ENCODE peak calls at places on chromosomes 16 and 17, in seven cellular contexts. One of them, this sample, is unnamed.

GRCh38 chr17:11986939-11987329 is 10.3 kb downstream of the ZNF18 start:
- DNase-seq in HCT116: peak; percentile 32
- DNase-seq in HepG2: peak; percentile 37
- DNase-seq in GM12878: no peak
- DNase-seq in SK-N-SH: peak; percentile 41
- DNase-seq in K562: peak; percentile 41
- DNase-seq in H1: no peak
- DNase-seq in this sample: peak; percentile 46

GRCh38 chr17:30433514-30433913 is 43.7 kb upstream of the GOSR1 start:
- DNase-seq in HCT116: peak; percentile 37
- DNase-seq in HepG2: no peak
- DNase-seq in GM12878: no peak
- DNase-seq in SK-N-SH: no peak
- DNase-seq in K562: peak; percentile 66
- DNase-seq in H1: no peak
- DNase-seq in this sample: no peak

GRCh38 chr16:66891797-66892196 is 11.5 kb downstream of the PDP2 start:
- DNase-seq in HCT116: no peak
- DNase-seq in HepG2: no peak
- DNase-seq in GM12878: no peak
- DNase-seq in SK-N-SH: no peak
- DNase-seq in K562: no peak
- DNase-seq in H1: no peak
- DNase-seq in this sample: no peak

GRCh38 chr16:57299719-57300386 is 15.4 kb upstream of the PLLP start:
- DNase-seq in HCT116: peak; percentile 90
- DNase-seq in HepG2: peak; percentile 97
- DNase-seq in GM12878: peak; percentile 91
- DNase-seq in SK-N-SH: peak; percentile 78
- DNase-seq in K562: peak; percentile 93
- DNase-seq in H1: peak; percentile 80
- DNase-seq in this sample: peak; percentile 89

GRCh38 chr17:82458885-82459424 is 414 bp downstream of the NARF start:
- DNase-seq in HCT116: no peak
- DNase-seq in HepG2: no peak
- DNase-seq in GM12878: no peak
- DNase-seq in SK-N-SH: peak; percentile 76
- DNase-seq in K562: peak; percentile 46
- DNase-seq in H1: no peak
- DNase-seq in this sample: no peak

GRCh38 chr16:52773026-52773425 is 226.1 kb upstream of the TOX3 start:
- DNase-seq in HCT116: no peak
- DNase-seq in HepG2: no peak
- DNase-seq in GM12878: no peak
- DNase-seq in SK-N-SH: no peak
- DNase-seq in K562: no peak
- DNase-seq in H1: no peak
- DNase-seq in this sample: no peak

GRCh38 chr16:78251115-78251514 is 151.7 kb downstream of the WWOX start:
- DNase-seq in HCT116: no peak
- DNase-seq in HepG2: no peak
- DNase-seq in GM12878: no peak
- DNase-seq in SK-N-SH: no peak
- DNase-seq in K562: no peak
- DNase-seq in H1: no peak
- DNase-seq in this sample: no peak

GRCh38 chr17:8836821-8837426 is 30.6 kb downstream of the PIK3R6 start:
- DNase-seq in HCT116: no peak
- DNase-seq in HepG2: no peak
- DNase-seq in GM12878: no peak
- DNase-seq in SK-N-SH: no peak
- DNase-seq in K562: no peak
- DNase-seq in H1: no peak
- DNase-seq in this sample: no peak

GRCh38 chr16:61862221-61862620 is 174.0 kb downstream of the CDH8 start:
- DNase-seq in HCT116: no peak
- DNase-seq in HepG2: no peak
- DNase-seq in GM12878: no peak
- DNase-seq in SK-N-SH: no peak
- DNase-seq in K562: no peak
- DNase-seq in H1: no peak
- DNase-seq in this sample: no peak

GRCh38 chr17:15516150-15516549 is 47.1 kb downstream of the TVP23C start:
- DNase-seq in HCT116: no peak
- DNase-seq in HepG2: no peak
- DNase-seq in GM12878: no peak
- DNase-seq in SK-N-SH: no peak
- DNase-seq in K562: no peak
- DNase-seq in H1: no peak
- DNase-seq in this sample: no peak

GRCh38 chr17:27576429-27577123 is 54.4 kb upstream of the LGALS9 start:
- DNase-seq in HCT116: no peak
- DNase-seq in HepG2: peak; percentile 58
- DNase-seq in GM12878: no peak
- DNase-seq in SK-N-SH: no peak
- DNase-seq in K562: no peak
- DNase-seq in H1: no peak
- DNase-seq in this sample: no peak

GRCh38 chr17:80855968-80856862 is 135.4 kb upstream of the CHMP6 start:
- DNase-seq in HCT116: peak; percentile 94
- DNase-seq in HepG2: peak; percentile 31
- DNase-seq in GM12878: peak; percentile 77
- DNase-seq in SK-N-SH: no peak
- DNase-seq in K562: peak; percentile 91
- DNase-seq in H1: no peak
- DNase-seq in this sample: peak; percentile 48

DNA sequence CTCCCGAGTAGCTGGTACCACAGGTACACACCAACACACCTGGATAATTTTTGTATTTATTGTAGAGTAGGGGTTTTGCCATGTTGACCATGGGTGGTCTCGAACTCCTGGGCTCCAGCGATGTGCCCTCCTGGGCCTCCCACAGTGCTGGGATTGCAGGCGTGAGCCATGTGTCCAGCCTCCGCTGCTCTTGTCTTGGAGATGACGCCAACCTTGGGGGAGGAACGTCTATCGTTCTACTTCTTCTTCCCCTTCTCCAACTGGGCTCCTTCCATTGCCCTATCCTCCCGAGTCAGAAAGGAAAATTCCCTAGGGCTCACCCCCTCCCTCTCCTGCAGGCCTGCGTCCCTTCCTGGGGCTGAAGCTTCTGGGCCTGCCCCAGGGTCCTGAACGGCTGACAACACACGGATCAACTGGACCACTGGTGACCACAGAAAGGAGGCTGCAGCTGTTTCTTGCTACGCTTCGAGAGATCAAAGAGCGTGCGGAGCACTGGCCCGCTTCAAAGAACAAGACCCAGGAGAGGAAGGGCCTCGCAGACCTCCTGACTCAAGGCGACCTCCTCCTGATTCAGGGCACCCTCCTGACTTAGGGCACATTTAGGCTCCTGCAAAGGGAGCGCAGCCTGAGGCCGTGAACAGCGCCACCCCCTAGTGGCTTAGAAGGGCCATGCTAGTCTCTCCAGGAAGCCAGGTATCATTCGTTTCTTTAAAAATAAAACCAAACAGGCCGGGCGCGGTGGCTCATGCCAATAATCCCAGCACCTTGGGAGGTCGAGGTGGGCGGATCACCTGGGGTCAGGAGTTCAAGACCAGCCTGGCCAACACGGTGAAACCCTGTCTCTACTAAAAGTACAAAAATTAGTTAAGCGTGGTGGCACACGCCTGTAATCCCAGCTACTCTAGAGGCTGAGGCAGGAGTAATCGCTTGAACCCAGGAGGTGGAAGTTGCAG is 48.5 kb upstream of the HELZ start:
- DNase-seq in HCT116: peak; percentile 69
- DNase-seq in HepG2: peak; percentile 72
- DNase-seq in GM12878: peak; percentile 4
- DNase-seq in SK-N-SH: peak; percentile 62
- DNase-seq in K562: peak; percentile 82
- DNase-seq in H1: peak; percentile 57
- DNase-seq in this sample: peak; percentile 40
- TF ChIP-seq JUND in HCT116: no peak
- TF ChIP-seq JUND in HepG2: no peak
- TF ChIP-seq JUND in GM12878: no peak
- TF ChIP-seq JUND in SK-N-SH: no peak
- TF ChIP-seq JUND in K562: no peak
- TF ChIP-seq JUND in H1: no peak
- TF ChIP-seq JUND in this sample: no peak

GRCh38 chr17:36500745-36501225 is 14.3 kb downstream of the ZNHIT3 start:
- DNase-seq in HCT116: no peak
- DNase-seq in HepG2: no peak
- DNase-seq in GM12878: no peak
- DNase-seq in SK-N-SH: no peak
- DNase-seq in K562: no peak
- DNase-seq in H1: no peak
- DNase-seq in this sample: no peak

GRCh38 chr17:36501351-36501750 is 14.9 kb downstream of the ZNHIT3 start:
- DNase-seq in HCT116: no peak
- DNase-seq in HepG2: no peak
- DNase-seq in GM12878: no peak
- DNase-seq in SK-N-SH: no peak
- DNase-seq in K562: no peak
- DNase-seq in H1: no peak
- DNase-seq in this sample: no peak

GRCh38 chr17:36498155-36498554 is 11.7 kb downstream of the ZNHIT3 start:
- DNase-seq in HCT116: no peak
- DNase-seq in HepG2: no peak
- DNase-seq in GM12878: no peak
- DNase-seq in SK-N-SH: peak; percentile 64
- DNase-seq in K562: no peak
- DNase-seq in H1: no peak
- DNase-seq in this sample: no peak

GRCh38 chr17:36496018-36496789 is 9.7 kb downstream of the ZNHIT3 start:
- DNase-seq in HCT116: no peak
- DNase-seq in HepG2: no peak
- DNase-seq in GM12878: no peak
- DNase-seq in SK-N-SH: no peak
- DNase-seq in K562: no peak
- DNase-seq in H1: no peak
- DNase-seq in this sample: no peak

DNA sequence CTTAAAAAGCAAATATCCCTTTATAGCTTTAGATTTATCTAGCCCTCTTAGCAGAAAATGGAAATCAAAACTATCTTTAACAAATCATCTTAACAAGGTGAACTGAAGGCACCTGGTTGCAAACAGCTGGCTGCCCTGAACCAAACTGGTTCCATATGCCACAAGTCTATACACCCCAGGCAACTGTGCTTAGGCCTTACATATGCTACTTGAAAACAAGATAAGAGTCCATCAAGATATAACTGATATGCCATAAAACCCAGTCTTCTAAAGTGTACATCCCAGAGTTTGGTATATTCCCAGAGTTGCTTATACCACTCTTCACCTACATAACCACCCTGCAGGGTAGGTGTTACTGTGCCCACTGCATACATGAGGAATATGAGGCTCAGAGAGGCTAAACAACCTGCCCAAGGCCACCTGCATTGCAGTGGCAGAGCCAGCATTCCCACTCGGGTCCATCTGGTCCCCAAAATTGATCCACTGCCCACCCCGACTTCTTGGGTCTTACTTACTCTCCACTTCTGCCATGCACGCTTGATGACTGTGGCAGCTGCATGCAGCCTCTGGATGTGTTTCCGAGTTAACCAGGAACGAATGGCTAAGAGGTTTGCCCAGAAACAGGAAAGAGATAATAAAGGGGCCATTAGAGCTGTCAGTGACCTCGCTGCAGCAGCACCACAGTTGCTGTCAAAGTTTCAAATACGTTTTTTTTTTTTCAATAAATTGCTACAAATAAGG is 12.2 kb downstream of the ZNHIT3 start:
- DNase-seq in HCT116: no peak
- DNase-seq in HepG2: no peak
- DNase-seq in GM12878: no peak
- DNase-seq in SK-N-SH: peak; percentile 68
- DNase-seq in K562: no peak
- DNase-seq in H1: no peak
- DNase-seq in this sample: no peak
- TF ChIP-seq JUND in HCT116: no peak
- TF ChIP-seq JUND in HepG2: no peak
- TF ChIP-seq JUND in GM12878: no peak
- TF ChIP-seq JUND in SK-N-SH: no peak
- TF ChIP-seq JUND in K562: no peak
- TF ChIP-seq JUND in H1: no peak
- TF ChIP-seq JUND in this sample: no peak

DNA sequence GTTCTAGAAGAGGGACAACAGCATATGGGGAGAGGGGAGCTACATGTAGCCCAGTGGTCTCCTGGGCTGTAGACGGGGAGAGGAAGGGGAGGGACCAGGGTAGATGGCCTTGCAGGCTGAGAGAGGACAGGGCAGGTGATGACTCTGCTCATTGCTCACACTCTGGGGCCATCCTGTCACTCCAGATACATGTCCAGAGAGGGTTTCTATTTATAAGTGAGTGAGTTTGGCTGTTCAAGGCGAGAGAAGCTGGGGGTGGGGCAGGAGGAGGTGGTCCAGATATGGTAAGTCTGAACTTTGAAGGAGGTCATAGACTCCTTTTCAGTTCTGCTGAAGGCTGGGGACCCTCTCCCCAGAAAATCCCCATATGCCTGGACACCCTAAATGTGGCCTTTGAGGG is 22.2 kb downstream of the CACNA1G start:
- DNase-seq in HCT116: no peak
- DNase-seq in HepG2: no peak
- DNase-seq in GM12878: no peak
- DNase-seq in SK-N-SH: no peak
- DNase-seq in K562: no peak
- DNase-seq in H1: no peak
- DNase-seq in this sample: no peak
- TF ChIP-seq JUND in HCT116: no peak
- TF ChIP-seq JUND in HepG2: no peak
- TF ChIP-seq JUND in GM12878: no peak
- TF ChIP-seq JUND in SK-N-SH: no peak
- TF ChIP-seq JUND in K562: no peak
- TF ChIP-seq JUND in H1: no peak
- TF ChIP-seq JUND in this sample: no peak

GRCh38 chr17:68480885-68481284 is 23.6 kb upstream of the WIPI1 start:
- DNase-seq in HCT116: no peak
- DNase-seq in HepG2: no peak
- DNase-seq in GM12878: no peak
- DNase-seq in SK-N-SH: no peak
- DNase-seq in K562: no peak
- DNase-seq in H1: no peak
- DNase-seq in this sample: no peak

GRCh38 chr17:68484458-68484857 is 27.2 kb upstream of the WIPI1 start:
- DNase-seq in HCT116: no peak
- DNase-seq in HepG2: peak; percentile 70
- DNase-seq in GM12878: no peak
- DNase-seq in SK-N-SH: no peak
- DNase-seq in K562: no peak
- DNase-seq in H1: no peak
- DNase-seq in this sample: no peak

DNA sequence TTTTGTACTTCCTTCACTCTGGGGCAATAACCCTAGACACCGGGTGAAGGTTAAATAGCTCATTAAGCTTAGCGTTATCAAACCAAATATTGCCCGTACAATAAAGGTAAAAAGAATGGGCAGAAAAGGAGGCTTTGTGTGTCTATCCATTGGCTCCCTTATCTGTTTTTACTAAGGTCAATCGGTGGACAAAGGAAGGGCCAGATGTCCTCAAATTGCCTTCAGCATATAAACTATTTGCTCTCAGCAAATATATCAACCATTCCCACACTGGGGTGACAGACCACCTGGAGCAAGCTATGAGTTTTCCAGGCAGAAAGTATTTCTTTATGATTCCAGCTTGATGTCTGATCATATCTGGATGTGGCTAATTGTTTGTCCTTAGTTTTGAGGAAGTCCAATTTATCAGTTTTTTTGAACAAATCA is 25.3 kb upstream of the WIPI1 start:
- DNase-seq in HCT116: no peak
- DNase-seq in HepG2: peak; percentile 97
- DNase-seq in GM12878: no peak
- DNase-seq in SK-N-SH: no peak
- DNase-seq in K562: no peak
- DNase-seq in H1: no peak
- DNase-seq in this sample: no peak
- TF ChIP-seq JUND in HCT116: no peak
- TF ChIP-seq JUND in HepG2: no peak
- TF ChIP-seq JUND in GM12878: no peak
- TF ChIP-seq JUND in SK-N-SH: no peak
- TF ChIP-seq JUND in K562: no peak
- TF ChIP-seq JUND in H1: no peak
- TF ChIP-seq JUND in this sample: no peak

This sample was measured in T47D.